ENCODE peak calls at places on chromosome 17, in nine cellular contexts. Y is CD8-positive, alpha-beta T cell; F is HT1080; U is mesendoderm; V is activated naive CD8-positive, alpha-beta T cell treated with anti-CD3 and anti-CD28 coated beads, Interleukin-2, amount 50 U/mL, for 16 hours; N is stimulated activated CD4-positive, alpha-beta T cell treated with anti-CD3 and anti-CD28 coated beads, TNF-alpha, amount 100 ng/mL, for 24 hours; J is NCI-H82; K is NCI-H460; X is heart right ventricle. A is an unnamed sample.

GRCh38 chr17:44533533-44534246 is 23.6 kb upstream of the FZD2 start:
- DNase-seq in J (peak), X (peak), N (peak), K (peak), F (peak), V (peak), Y (peak), U (peak), A (peak)

GRCh38 chr17:56978441-56979090 is 635 bp downstream of the SCPEP1 start:
- DNase-seq in J (no peak), Y (no peak), V (no peak), N (no peak), X (no peak), K (no peak), F (no peak), U (peak), A (no peak)

GRCh38 chr17:8468988-8469387 is 33.3 kb downstream of the NDEL1 start:
- DNase-seq in N (no peak), U (no peak), V (no peak), X (no peak), K (no peak), Y (no peak), J (peak), F (no peak), A (no peak)

GRCh38 chr17:64091116-64091515 is 38.8 kb downstream of the ERN1 start:
- DNase-seq in X (no peak), J (no peak), K (no peak), V (no peak), Y (no peak), F (peak), U (no peak), N (no peak), A (no peak)

GRCh38 chr17:82424863-82425159 is 6.4 kb upstream of the OGFOD3 start:
- DNase-seq in V (no peak), Y (no peak), N (no peak), X (no peak), K (no peak), U (no peak), J (no peak), F (no peak), A (no peak)

GRCh38 chr17:63999680-64000531 is 1.8 kb downstream of the PRR29 start:
- DNase-seq in N (no peak), U (no peak), F (no peak), X (no peak), K (no peak), Y (no peak), J (no peak), V (no peak), A (no peak)

GRCh38 chr17:78674595-78675315 is 97.6 kb upstream of the DNAH17 start:
- DNase-seq in F (no peak), U (peak), K (no peak), J (no peak), N (no peak), V (no peak), X (no peak), Y (no peak), A (no peak)

GRCh38 chr17:33469911-33470310 is 176.8 kb upstream of the ASIC2 start:
- DNase-seq in K (no peak), V (no peak), F (peak), Y (no peak), N (no peak), X (no peak), U (no peak), J (peak), A (no peak)

GRCh38 chr17:63537991-63538692 is 12.1 kb upstream of the DCAF7 start:
- DNase-seq in N (no peak), F (no peak), Y (no peak), J (no peak), X (no peak), U (no peak), K (no peak), V (no peak), A (no peak)